ENCODE peak calls at places on chromosome 13, in five cellular contexts. M is tibial nerve, H is cardiac muscle cell, E is AG04450, Y is cardiac fibroblast. N is an unnamed sample.

GRCh38 chr13:76928456-76928855 is 19.9 kb upstream of the ACOD1 start:
- DNase-seq in M (no peak), H (no peak), E (no peak), Y (no peak), N (no peak)

GRCh38 chr13:35961002-35961401 is 170.2 kb downstream of the DCLK1 start:
- DNase-seq in M (no peak), H (no peak), E (no peak), Y (no peak), N (no peak)

GRCh38 chr13:78020861-78021260 is 102.2 kb upstream of the EDNRB start:
- DNase-seq in M (no peak), H (peak; percentile 7), E (no peak), Y (no peak), N (no peak)

GRCh38 chr13:41694902-41695301 is 237.6 kb downstream of the RGCC start:
- DNase-seq in M (peak; percentile 60), H (peak; percentile 95), E (peak; percentile 70), Y (peak; percentile 94), N (peak; percentile 83)

GRCh38 chr13:99626461-99627082 is 125.3 kb downstream of the TM9SF2 start:
- DNase-seq in M (peak; percentile 12), H (peak; percentile 50), E (no peak), Y (peak; percentile 52), N (no peak)

GRCh38 chr13:35984776-35985453 is 146.3 kb downstream of the DCLK1 start:
- DNase-seq in M (no peak), H (no peak), E (no peak), Y (no peak), N (peak; percentile 31)

GRCh38 chr13:97945792-97946419 is 7.6 kb upstream of the IPO5 start:
- DNase-seq in M (no peak), H (no peak), E (no peak), Y (no peak), N (no peak)

GRCh38 chr13:37446503-37446902 is 152.1 kb downstream of the POSTN start:
- DNase-seq in M (no peak), H (peak; percentile 86), E (peak; percentile 70), Y (peak; percentile 90), N (peak; percentile 96)

GRCh38 chr13:42574435-42575311 is 721 bp downstream of the TNFSF11 start:
- DNase-seq in M (no peak), H (peak; percentile 3), E (no peak), Y (no peak), N (no peak)

GRCh38 chr13:44447783-44448182 is 74.2 kb downstream of the SERP2 start:
- DNase-seq in M (no peak), H (no peak), E (no peak), Y (no peak), N (no peak)

GRCh38 chr13:27772651-27773425 is 19.4 kb upstream of the GSX1 start:
- DNase-seq in M (no peak), H (no peak), E (no peak), Y (no peak), N (no peak)

GRCh38 chr13:81021284-81021683 is 680.4 kb upstream of the SPRY2 start:
- DNase-seq in M (no peak), H (no peak), E (no peak), Y (no peak), N (no peak)

GRCh38 chr13:94168784-94169512 is 310.5 kb downstream of the DCT start:
- DNase-seq in M (no peak), H (peak; percentile 51), E (no peak), Y (peak; percentile 41), N (no peak)

GRCh38 chr13:92572190-92572589 is 654.4 kb upstream of the GPC6 start:
- DNase-seq in M (no peak), H (no peak), E (no peak), Y (no peak), N (no peak)

GRCh38 chr13:81929988-81930387 is 1589.1 kb upstream of the SPRY2 start:
- DNase-seq in M (no peak), H (peak; percentile 5), E (no peak), Y (peak; percentile 1), N (peak; percentile 24)

GRCh38 chr13:72435251-72435650 is 292.2 kb downstream of the MZT1 start:
- DNase-seq in M (no peak), H (no peak), E (no peak), Y (no peak), N (no peak)

GRCh38 chr13:72431981-72432617 is 295.3 kb downstream of the MZT1 start:
- DNase-seq in M (no peak), H (no peak), E (no peak), Y (no peak), N (no peak)

DNA sequence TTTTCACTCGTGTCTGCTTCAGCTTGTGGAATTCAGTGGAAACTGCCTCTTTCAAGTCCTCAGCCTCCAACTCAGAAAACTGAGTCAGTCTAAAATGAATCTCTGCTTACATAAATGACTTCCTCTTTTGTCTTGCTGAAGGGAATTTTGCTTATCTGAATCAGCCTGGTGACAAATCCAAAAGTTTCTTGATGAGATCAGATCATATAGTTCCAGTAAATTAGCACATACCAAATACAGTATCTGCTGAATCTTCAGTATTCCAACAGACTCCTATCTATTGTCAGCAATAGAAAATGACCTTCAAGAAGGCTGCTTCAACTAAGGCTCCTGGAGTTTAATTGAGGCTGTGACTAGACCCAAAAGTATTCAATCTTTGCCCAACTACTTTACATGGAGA is 290.0 kb downstream of the MZT1 start:
- DNase-seq in M (no peak), H (no peak), E (peak; percentile 3), Y (no peak), N (no peak)
- H3K4me3 ChIP-seq in M (no peak overlapping the region), H (no peak overlapping the region), E (no peak overlapping the region), Y (no peak overlapping the region), N (no peak overlapping the region)

DNA sequence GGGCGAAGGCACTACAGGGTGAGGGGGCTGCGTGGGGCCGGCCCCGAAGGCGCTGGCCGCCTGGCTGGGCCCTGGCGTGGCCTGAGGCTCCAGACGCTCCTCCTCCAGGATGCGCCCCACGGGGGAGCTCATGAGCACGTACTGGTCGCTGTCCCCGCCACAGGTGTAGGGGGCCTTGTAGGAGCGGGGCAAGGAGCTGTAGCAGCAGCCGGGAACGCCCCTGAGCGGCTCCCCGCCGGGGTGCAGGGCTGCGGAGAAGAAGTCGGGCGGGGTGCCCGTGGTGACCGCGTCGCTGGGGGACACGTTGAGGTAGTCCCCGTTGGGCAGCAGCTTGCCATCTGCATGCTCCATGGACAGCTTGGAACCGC is 3.0 kb downstream of the IRS2 start:
- DNase-seq in M (no peak), H (no peak), E (no peak), Y (no peak), N (no peak)
- H3K4me3 ChIP-seq in M (peak overlapping the region; percentile 58), H (no peak overlapping the region), E (no peak overlapping the region), Y (peak overlapping the region; percentile 13), N (peak overlapping the region; percentile 19)

GRCh38 chr13:113962975-113963374 is 10.9 kb downstream of the C13orf46 start:
- DNase-seq in M (no peak), H (no peak), E (no peak), Y (no peak), N (no peak)

GRCh38 chr13:113962386-113962785 is 11.5 kb downstream of the C13orf46 start:
- DNase-seq in M (no peak), H (no peak), E (no peak), Y (no peak), N (no peak)

GRCh38 chr13:113965383-113965874 is 8.4 kb downstream of the C13orf46 start:
- DNase-seq in M (no peak), H (no peak), E (no peak), Y (no peak), N (no peak)

GRCh38 chr13:113964251-113964995 is 9.5 kb downstream of the C13orf46 start:
- DNase-seq in M (no peak), H (no peak), E (no peak), Y (no peak), N (no peak)

DNA sequence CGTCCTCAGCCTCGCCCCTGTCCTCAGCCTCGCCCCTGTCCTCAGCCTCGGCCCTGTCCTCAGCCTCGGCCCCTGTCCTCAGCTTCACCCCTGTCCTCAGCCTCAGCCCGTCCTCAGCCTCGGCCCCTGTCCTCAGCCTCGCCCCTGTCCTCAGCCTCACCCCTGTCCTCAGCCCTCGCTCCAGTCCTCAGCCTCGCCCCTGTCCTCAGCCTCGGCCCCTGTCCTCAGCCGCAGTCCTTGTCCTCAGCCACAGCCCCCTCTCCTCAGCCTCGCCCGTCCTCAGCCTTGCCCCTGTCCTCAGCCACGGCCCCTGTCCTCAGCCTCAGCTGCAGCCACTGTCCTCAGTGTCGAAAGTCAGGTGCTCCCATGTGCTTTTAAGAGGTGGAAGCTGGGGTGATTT is 10.5 kb downstream of the C13orf46 start:
- DNase-seq in M (no peak), H (no peak), E (no peak), Y (no peak), N (no peak)
- H3K4me3 ChIP-seq in M (no peak overlapping the region), H (no peak overlapping the region), E (no peak overlapping the region), Y (no peak overlapping the region), N (no peak overlapping the region)

GRCh38 chr13:110311721-110312668 is 4.9 kb downstream of the COL4A2 start:
- DNase-seq in M (no peak), H (peak; percentile 37), E (no peak), Y (peak; percentile 40), N (no peak)

GRCh38 chr13:110309159-110309476 is 2.0 kb downstream of the COL4A2 start:
- DNase-seq in M (no peak), H (no peak), E (no peak), Y (peak; percentile 42), N (no peak)

GRCh38 chr13:110309661-110310524 is 2.8 kb downstream of the COL4A2 start:
- DNase-seq in M (no peak), H (no peak), E (no peak), Y (peak; percentile 35), N (no peak)

GRCh38 chr13:110312669-110313031 is 5.6 kb downstream of the COL4A2 start:
- DNase-seq in M (no peak), H (peak; percentile 76), E (no peak), Y (peak; percentile 80), N (no peak)

GRCh38 chr13:110310541-110311491 is 3.7 kb downstream of the COL4A2 start:
- DNase-seq in M (no peak), H (no peak), E (no peak), Y (no peak), N (no peak)
- H3K4me3 ChIP-seq in M (peak overlapping the region; percentile 94), H (no peak overlapping the region), E (no peak overlapping the region), Y (no peak overlapping the region), N (no peak overlapping the region)

DNA sequence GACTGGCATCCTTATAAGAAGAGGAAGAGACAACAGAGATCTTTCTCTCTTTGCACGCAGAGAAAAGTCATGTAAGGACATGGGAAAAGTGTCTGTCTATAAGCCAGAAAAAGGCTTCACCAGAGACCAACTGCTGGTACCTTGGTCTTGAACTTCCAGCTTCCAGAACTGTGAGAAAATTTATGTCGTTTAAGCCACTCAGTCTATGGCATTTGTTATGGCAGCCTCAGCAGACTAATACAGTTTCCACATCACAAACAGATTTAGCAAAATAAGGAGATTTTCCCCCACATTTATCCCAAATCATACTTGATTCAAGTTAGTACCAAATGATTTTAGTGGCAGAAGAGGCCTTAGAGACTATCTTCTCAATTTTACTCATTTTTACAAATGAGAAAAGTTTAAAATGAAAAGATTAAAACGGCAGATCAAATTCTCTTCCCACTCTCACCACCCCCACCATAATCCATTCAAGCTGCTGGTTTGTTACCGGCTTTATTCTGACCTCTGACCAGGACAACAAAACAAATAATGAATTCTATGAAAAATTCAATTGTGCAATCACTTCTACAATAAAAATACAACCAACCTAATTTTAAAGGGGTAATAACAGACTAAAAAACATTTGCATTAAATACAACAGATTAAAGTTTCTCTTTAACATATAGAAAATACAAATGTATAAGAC is 316.3 kb downstream of the TBC1D4 start:
- DNase-seq in M (no peak), H (no peak), E (no peak), Y (no peak), N (no peak)
- H3K4me3 ChIP-seq in M (no peak overlapping the region), H (no peak overlapping the region), E (no peak overlapping the region), Y (no peak overlapping the region), N (no peak overlapping the region)

GRCh38 chr13:20219585-20219984 is 12.5 kb downstream of the GJB6 start:
- DNase-seq in M (no peak), H (no peak), E (no peak), Y (no peak), N (no peak)
- H3K4me3 ChIP-seq in M (no peak overlapping the region), H (no peak overlapping the region), E (no peak overlapping the region), Y (no peak overlapping the region), N (no peak overlapping the region)

N was measured in retinal pigment epithelial cell.